ENCODE peak calls at places on chromosomes 6 and 20, in seven cellular contexts. One of them, this sample, is unnamed.

GRCh38 chr20:7375905-7376304 is 564.4 kb downstream of the HAO1 start:
- DNase-seq in fibroblast of pulmonary artery: peak
- DNase-seq in dorsolateral prefrontal cortex: no peak
- DNase-seq in adrenal gland: no peak
- DNase-seq in mammary epithelial cell: no peak
- DNase-seq in fibroblast of lung: peak
- DNase-seq in lower leg skin: no peak
- DNase-seq in this sample: peak

GRCh38 chr6:42028234-42029061 is 21.9 kb upstream of the TAF8 start:
- DNase-seq in dorsolateral prefrontal cortex: no peak
- DNase-seq in lower leg skin: no peak
- DNase-seq in fibroblast of pulmonary artery: peak
- DNase-seq in mammary epithelial cell: no peak
- DNase-seq in adrenal gland: peak
- DNase-seq in fibroblast of lung: peak
- DNase-seq in this sample: peak

GRCh38 chr6:142079130-142079529 is 53.6 kb upstream of the GJE1 start:
- DNase-seq in fibroblast of pulmonary artery: no peak
- DNase-seq in adrenal gland: no peak
- DNase-seq in mammary epithelial cell: no peak
- DNase-seq in fibroblast of lung: no peak
- DNase-seq in dorsolateral prefrontal cortex: no peak
- DNase-seq in lower leg skin: no peak
- DNase-seq in this sample: no peak

GRCh38 chr6:15630202-15630601 is 32.6 kb downstream of the DTNBP1 start:
- DNase-seq in adrenal gland: no peak
- DNase-seq in fibroblast of lung: no peak
- DNase-seq in lower leg skin: no peak
- DNase-seq in dorsolateral prefrontal cortex: no peak
- DNase-seq in mammary epithelial cell: no peak
- DNase-seq in fibroblast of pulmonary artery: no peak
- DNase-seq in this sample: peak

GRCh38 chr6:29236060-29236459 is 65.4 kb downstream of the OR2J2 start:
- DNase-seq in lower leg skin: no peak
- DNase-seq in dorsolateral prefrontal cortex: no peak
- DNase-seq in adrenal gland: no peak
- DNase-seq in fibroblast of lung: no peak
- DNase-seq in mammary epithelial cell: no peak
- DNase-seq in fibroblast of pulmonary artery: no peak
- DNase-seq in this sample: no peak

GRCh38 chr6:169850746-169851145 is 99.3 kb downstream of the ERMARD start:
- DNase-seq in adrenal gland: peak
- DNase-seq in lower leg skin: peak
- DNase-seq in mammary epithelial cell: no peak
- DNase-seq in fibroblast of pulmonary artery: no peak
- DNase-seq in fibroblast of lung: no peak
- DNase-seq in dorsolateral prefrontal cortex: no peak
- DNase-seq in this sample: no peak

GRCh38 chr20:8798505-8798904 is 270.4 kb upstream of the PLCB4 start:
- DNase-seq in fibroblast of pulmonary artery: peak
- DNase-seq in fibroblast of lung: peak
- DNase-seq in lower leg skin: no peak
- DNase-seq in mammary epithelial cell: no peak
- DNase-seq in adrenal gland: no peak
- DNase-seq in dorsolateral prefrontal cortex: no peak
- DNase-seq in this sample: peak

GRCh38 chr20:18665135-18665534 is 77.3 kb downstream of the DTD1 start:
- DNase-seq in lower leg skin: peak
- DNase-seq in mammary epithelial cell: no peak
- DNase-seq in adrenal gland: no peak
- DNase-seq in fibroblast of lung: no peak
- DNase-seq in fibroblast of pulmonary artery: no peak
- DNase-seq in dorsolateral prefrontal cortex: no peak
- DNase-seq in this sample: no peak

GRCh38 chr20:59776626-59777320 is 156.7 kb downstream of the SYCP2 start:
- DNase-seq in mammary epithelial cell: no peak
- DNase-seq in adrenal gland: peak
- DNase-seq in dorsolateral prefrontal cortex: no peak
- DNase-seq in fibroblast of lung: no peak
- DNase-seq in fibroblast of pulmonary artery: no peak
- DNase-seq in lower leg skin: peak
- DNase-seq in this sample: no peak

GRCh38 chr6:79604583-79605037 is 26.5 kb upstream of the SH3BGRL2 start:
- DNase-seq in adrenal gland: no peak
- DNase-seq in mammary epithelial cell: peak
- DNase-seq in fibroblast of pulmonary artery: peak
- DNase-seq in dorsolateral prefrontal cortex: no peak
- DNase-seq in fibroblast of lung: no peak
- DNase-seq in lower leg skin: no peak
- DNase-seq in this sample: no peak

GRCh38 chr6:148738939-148739821 is 7.7 kb upstream of the UST start:
- DNase-seq in lower leg skin: no peak
- DNase-seq in mammary epithelial cell: no peak
- DNase-seq in fibroblast of lung: no peak
- DNase-seq in fibroblast of pulmonary artery: no peak
- DNase-seq in dorsolateral prefrontal cortex: no peak
- DNase-seq in adrenal gland: peak
- DNase-seq in this sample: no peak

GRCh38 chr6:47187883-47188587 is 121.7 kb downstream of the TNFRSF21 start:
- DNase-seq in adrenal gland: no peak
- DNase-seq in lower leg skin: no peak
- DNase-seq in fibroblast of pulmonary artery: no peak
- DNase-seq in dorsolateral prefrontal cortex: no peak
- DNase-seq in fibroblast of lung: peak
- DNase-seq in mammary epithelial cell: no peak
- DNase-seq in this sample: peak

GRCh38 chr6:94683409-94683808 is 893.9 kb upstream of the MANEA start:
- DNase-seq in adrenal gland: no peak
- DNase-seq in lower leg skin: no peak
- DNase-seq in dorsolateral prefrontal cortex: no peak
- DNase-seq in mammary epithelial cell: peak
- DNase-seq in fibroblast of pulmonary artery: no peak
- DNase-seq in fibroblast of lung: no peak
- DNase-seq in this sample: no peak

GRCh38 chr20:51450221-51450712 is 92.3 kb downstream of the NFATC2 start:
- DNase-seq in fibroblast of pulmonary artery: no peak
- DNase-seq in lower leg skin: no peak
- DNase-seq in fibroblast of lung: no peak
- DNase-seq in adrenal gland: no peak
- DNase-seq in mammary epithelial cell: peak
- DNase-seq in dorsolateral prefrontal cortex: no peak
- DNase-seq in this sample: no peak

GRCh38 chr6:128415387-128415786 is 105.0 kb downstream of the PTPRK start:
- DNase-seq in mammary epithelial cell: no peak
- DNase-seq in fibroblast of pulmonary artery: no peak
- DNase-seq in lower leg skin: no peak
- DNase-seq in adrenal gland: no peak
- DNase-seq in dorsolateral prefrontal cortex: no peak
- DNase-seq in fibroblast of lung: no peak
- DNase-seq in this sample: no peak

GRCh38 chr6:148240463-148240845 is 102.2 kb upstream of the SASH1 start:
- DNase-seq in fibroblast of pulmonary artery: peak
- DNase-seq in fibroblast of lung: peak
- DNase-seq in mammary epithelial cell: peak
- DNase-seq in dorsolateral prefrontal cortex: no peak
- DNase-seq in lower leg skin: no peak
- DNase-seq in adrenal gland: no peak
- DNase-seq in this sample: peak

GRCh38 chr6:3022765-3023662 is 23.3 kb downstream of the NQO2 start:
- DNase-seq in mammary epithelial cell: peak
- DNase-seq in adrenal gland: no peak
- DNase-seq in fibroblast of lung: no peak
- DNase-seq in dorsolateral prefrontal cortex: no peak
- DNase-seq in fibroblast of pulmonary artery: no peak
- DNase-seq in lower leg skin: no peak
- DNase-seq in this sample: peak

GRCh38 chr6:22025468-22026159 is 271.2 kb downstream of the PRL start:
- DNase-seq in mammary epithelial cell: peak
- DNase-seq in fibroblast of lung: peak
- DNase-seq in adrenal gland: peak
- DNase-seq in fibroblast of pulmonary artery: peak
- DNase-seq in lower leg skin: no peak
- DNase-seq in dorsolateral prefrontal cortex: no peak
- DNase-seq in this sample: peak

GRCh38 chr20:58690851-58691250 is 1.7 kb upstream of the NPEPL1 start:
- DNase-seq in fibroblast of lung: peak
- DNase-seq in fibroblast of pulmonary artery: peak
- DNase-seq in adrenal gland: peak
- DNase-seq in dorsolateral prefrontal cortex: no peak
- DNase-seq in mammary epithelial cell: no peak
- DNase-seq in lower leg skin: peak
- DNase-seq in this sample: peak

GRCh38 chr20:46541229-46541935 is 9.1 kb downstream of the OCSTAMP start:
- DNase-seq in dorsolateral prefrontal cortex: no peak
- DNase-seq in fibroblast of lung: no peak
- DNase-seq in mammary epithelial cell: no peak
- DNase-seq in lower leg skin: no peak
- DNase-seq in fibroblast of pulmonary artery: no peak
- DNase-seq in adrenal gland: no peak
- DNase-seq in this sample: no peak

GRCh38 chr20:23086056-23086551 is at the start of gene CD93:
- DNase-seq in fibroblast of lung: no peak
- DNase-seq in mammary epithelial cell: no peak
- DNase-seq in lower leg skin: peak
- DNase-seq in adrenal gland: peak
- DNase-seq in fibroblast of pulmonary artery: peak
- DNase-seq in dorsolateral prefrontal cortex: no peak
- DNase-seq in this sample: no peak

GRCh38 chr20:49381558-49382493 is 100.6 kb downstream of the KCNB1 start:
- DNase-seq in lower leg skin: peak
- DNase-seq in mammary epithelial cell: peak
- DNase-seq in fibroblast of lung: peak
- DNase-seq in adrenal gland: peak
- DNase-seq in fibroblast of pulmonary artery: peak
- DNase-seq in dorsolateral prefrontal cortex: peak
- DNase-seq in this sample: peak

GRCh38 chr20:38726849-38727601 is 2.7 kb downstream of the SLC32A1 start:
- DNase-seq in dorsolateral prefrontal cortex: no peak
- DNase-seq in fibroblast of lung: peak
- DNase-seq in mammary epithelial cell: no peak
- DNase-seq in fibroblast of pulmonary artery: peak
- DNase-seq in lower leg skin: no peak
- DNase-seq in adrenal gland: peak
- DNase-seq in this sample: peak
- H3K4me3 ChIP-seq in dorsolateral prefrontal cortex: peak
- H3K4me3 ChIP-seq in fibroblast of lung: no peak
- H3K4me3 ChIP-seq in mammary epithelial cell: no peak
- H3K4me3 ChIP-seq in fibroblast of pulmonary artery: no peak
- H3K4me3 ChIP-seq in lower leg skin: no peak
- H3K4me3 ChIP-seq in adrenal gland: no peak
- H3K4me3 ChIP-seq in this sample: no peak

GRCh38 chr6:5076931-5077330 is 8.2 kb upstream of the PPP1R3G start:
- DNase-seq in lower leg skin: no peak
- DNase-seq in fibroblast of lung: no peak
- DNase-seq in adrenal gland: no peak
- DNase-seq in fibroblast of pulmonary artery: no peak
- DNase-seq in mammary epithelial cell: no peak
- DNase-seq in dorsolateral prefrontal cortex: no peak
- DNase-seq in this sample: no peak

GRCh38 chr6:5080574-5080973 is 4.6 kb upstream of the PPP1R3G start:
- DNase-seq in mammary epithelial cell: no peak
- DNase-seq in fibroblast of lung: no peak
- DNase-seq in fibroblast of pulmonary artery: no peak
- DNase-seq in dorsolateral prefrontal cortex: no peak
- DNase-seq in adrenal gland: no peak
- DNase-seq in lower leg skin: no peak
- DNase-seq in this sample: no peak

GRCh38 chr6:5081182-5081581 is 4.0 kb upstream of the PPP1R3G start:
- DNase-seq in adrenal gland: no peak
- DNase-seq in fibroblast of pulmonary artery: no peak
- DNase-seq in mammary epithelial cell: no peak
- DNase-seq in dorsolateral prefrontal cortex: no peak
- DNase-seq in lower leg skin: no peak
- DNase-seq in fibroblast of lung: no peak
- DNase-seq in this sample: no peak

GRCh38 chr6:5079692-5080091 is 5.4 kb upstream of the PPP1R3G start:
- DNase-seq in lower leg skin: no peak
- DNase-seq in adrenal gland: no peak
- DNase-seq in mammary epithelial cell: no peak
- DNase-seq in fibroblast of lung: no peak
- DNase-seq in fibroblast of pulmonary artery: no peak
- DNase-seq in dorsolateral prefrontal cortex: no peak
- DNase-seq in this sample: no peak

GRCh38 chr6:5078121-5078695 is 6.9 kb upstream of the PPP1R3G start:
- DNase-seq in fibroblast of lung: peak
- DNase-seq in mammary epithelial cell: no peak
- DNase-seq in dorsolateral prefrontal cortex: no peak
- DNase-seq in adrenal gland: no peak
- DNase-seq in lower leg skin: no peak
- DNase-seq in fibroblast of pulmonary artery: no peak
- DNase-seq in this sample: peak
- TF ChIP-seq CTCF in fibroblast of lung: peak
- TF ChIP-seq CTCF in mammary epithelial cell: no peak
- TF ChIP-seq CTCF in dorsolateral prefrontal cortex: no peak
- TF ChIP-seq CTCF in adrenal gland: no peak
- TF ChIP-seq CTCF in lower leg skin: no peak
- TF ChIP-seq CTCF in fibroblast of pulmonary artery: peak
- TF ChIP-seq CTCF in this sample: no peak

GRCh38 chr6:45445364-45445748 is 67.6 kb upstream of the SUPT3H start:
- DNase-seq in fibroblast of lung: no peak
- DNase-seq in dorsolateral prefrontal cortex: no peak
- DNase-seq in lower leg skin: no peak
- DNase-seq in fibroblast of pulmonary artery: no peak
- DNase-seq in mammary epithelial cell: no peak
- DNase-seq in adrenal gland: no peak
- DNase-seq in this sample: no peak
- H3K4me3 ChIP-seq in fibroblast of lung: no peak
- H3K4me3 ChIP-seq in dorsolateral prefrontal cortex: no peak
- H3K4me3 ChIP-seq in lower leg skin: no peak
- H3K4me3 ChIP-seq in fibroblast of pulmonary artery: peak
- H3K4me3 ChIP-seq in mammary epithelial cell: no peak
- H3K4me3 ChIP-seq in adrenal gland: no peak
- H3K4me3 ChIP-seq in this sample: no peak

DNA sequence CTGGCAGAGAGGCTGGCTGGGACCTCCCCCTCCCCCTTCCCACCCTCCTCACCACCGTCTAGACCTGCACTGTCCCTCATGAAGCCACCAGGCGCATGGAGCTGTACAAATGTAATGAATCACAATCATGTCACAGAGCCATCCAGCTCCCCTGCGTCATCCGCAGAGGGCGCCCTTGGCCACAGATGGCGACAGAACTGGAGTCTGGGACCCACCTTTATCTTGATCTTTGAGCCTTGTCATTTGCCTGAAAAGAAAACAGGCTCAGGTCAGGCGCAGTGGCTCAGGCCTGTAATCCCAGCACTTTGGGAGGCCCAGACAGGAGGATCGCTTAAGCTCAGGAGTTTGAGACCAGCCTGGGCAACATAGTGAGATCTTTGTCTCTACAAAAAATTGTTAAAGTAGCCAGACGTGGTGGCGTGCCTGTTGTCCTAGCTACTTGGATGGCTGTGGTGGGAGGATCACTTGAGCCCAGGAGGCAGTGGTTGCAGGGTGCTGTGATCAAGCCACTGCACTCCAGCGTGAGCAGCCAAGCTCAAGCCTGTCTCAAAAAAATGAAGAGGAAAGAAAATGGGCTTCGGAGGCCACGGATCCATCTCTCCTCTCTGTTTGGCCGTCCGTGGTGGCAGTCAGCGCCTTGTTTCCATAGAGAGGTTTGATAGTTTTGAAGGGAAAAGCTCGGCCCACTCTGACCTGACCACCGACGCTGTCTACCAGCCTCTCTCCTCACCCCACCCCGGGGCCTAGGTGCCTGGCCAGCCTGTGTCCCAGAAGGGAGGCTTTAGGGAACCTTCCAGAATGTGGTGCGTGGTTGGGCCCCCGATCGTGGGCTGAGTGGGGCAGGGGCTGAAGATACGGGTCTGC is 6.2 kb downstream of the COL9A3 start:
- DNase-seq in mammary epithelial cell: no peak
- DNase-seq in dorsolateral prefrontal cortex: no peak
- DNase-seq in adrenal gland: peak
- DNase-seq in fibroblast of pulmonary artery: no peak
- DNase-seq in lower leg skin: no peak
- DNase-seq in fibroblast of lung: no peak
- DNase-seq in this sample: peak
- TF ChIP-seq CTCF in mammary epithelial cell: peak
- TF ChIP-seq CTCF in dorsolateral prefrontal cortex: peak
- TF ChIP-seq CTCF in adrenal gland: no peak
- TF ChIP-seq CTCF in fibroblast of pulmonary artery: peak
- TF ChIP-seq CTCF in lower leg skin: no peak
- TF ChIP-seq CTCF in fibroblast of lung: peak
- TF ChIP-seq CTCF in this sample: peak